ENCODE peak calls at places on chromosomes 2 and 18, in seven cellular contexts. D is endodermal cell, V is K562, N is cardiac muscle cell, Y is epithelial cell of proximal tubule, O is astrocyte of the spinal cord, Z is endothelial cell of umbilical vein. U is an unnamed sample.
A peak's percentile ranks its signal among the peaks of the same experiment; 100 is the strongest.

GRCh38 chr18:12639990-12640880 is 17.7 kb downstream of the SPIRE1 start:
- DNase-seq in D (no peak), V (peak; percentile 29), N (no peak), Y (peak; percentile 67), O (peak; percentile 70), Z (peak; percentile 82), U (peak; percentile 59)

GRCh38 chr2:150271952-150272351 is 215.5 kb downstream of the RND3 start:
- DNase-seq in D (no peak), V (no peak), N (no peak), Y (peak; percentile 40), O (peak; percentile 76), Z (no peak), U (peak; percentile 69)

GRCh38 chr18:35158728-35159443 is 81.9 kb upstream of the ZNF397 start:
- DNase-seq in D (no peak), V (no peak), N (no peak), Y (no peak), O (no peak), Z (no peak), U (no peak)

GRCh38 chr2:132991464-132992045 is 321.6 kb upstream of the LYPD1 start:
- DNase-seq in D (no peak), V (no peak), N (no peak), Y (no peak), O (no peak), Z (no peak), U (no peak)

GRCh38 chr18:31723998-31724711 is 36.5 kb downstream of the SLC25A52 start:
- DNase-seq in D (no peak), V (no peak), N (no peak), Y (no peak), O (peak; percentile 6), Z (no peak), U (no peak)

GRCh38 chr2:224884188-224884587 is 158.1 kb downstream of the DOCK10 start:
- DNase-seq in D (no peak), V (no peak), N (no peak), Y (peak; percentile 88), O (peak; percentile 51), Z (no peak), U (peak; percentile 80)

GRCh38 chr2:148554459-148555247 is 89.9 kb upstream of the EPC2 start:
- DNase-seq in D (peak; percentile 84), V (no peak), N (no peak), Y (no peak), O (no peak), Z (no peak), U (no peak)

GRCh38 chr2:190452433-190452832 is 44.3 kb downstream of the MFSD6 start:
- DNase-seq in D (no peak), V (no peak), N (no peak), Y (no peak), O (no peak), Z (no peak), U (no peak)

GRCh38 chr18:36547544-36547943 is 250.0 kb downstream of the FHOD3 start:
- DNase-seq in D (peak; percentile 58), V (no peak), N (no peak), Y (no peak), O (no peak), Z (no peak), U (no peak)

GRCh38 chr2:158015428-158016076 is 86.1 kb upstream of the UPP2 start:
- DNase-seq in D (no peak), V (no peak), N (no peak), Y (no peak), O (no peak), Z (no peak), U (no peak)

GRCh38 chr2:120470041-120470716 is 124.2 kb downstream of the INHBB start:
- DNase-seq in D (peak; percentile 36), V (no peak), N (no peak), Y (no peak), O (peak; percentile 81), Z (peak; percentile 49), U (peak; percentile 91)

GRCh38 chr2:8358179-8358578 is 323.7 kb upstream of the ID2 start:
- DNase-seq in D (no peak), V (no peak), N (no peak), Y (no peak), O (no peak), Z (no peak), U (no peak)

GRCh38 chr2:69056071-69056470 is 43.1 kb downstream of the ANTXR1 start:
- DNase-seq in D (no peak), V (no peak), N (no peak), Y (no peak), O (no peak), Z (no peak), U (no peak)

GRCh38 chr2:171406044-171406443 is 27.7 kb downstream of the METTL8 start:
- DNase-seq in D (no peak), V (no peak), N (no peak), Y (no peak), O (no peak), Z (no peak), U (no peak)

GRCh38 chr2:72193723-72194122 is 46.1 kb upstream of the CYP26B1 start:
- DNase-seq in D (no peak), V (no peak), N (no peak), Y (no peak), O (no peak), Z (no peak), U (no peak)

GRCh38 chr2:11746807-11747459 is 501 bp downstream of the LPIN1 start:
- DNase-seq in D (peak; percentile 81), V (peak; percentile 31), N (peak; percentile 73), Y (no peak), O (peak; percentile 41), Z (peak; percentile 51), U (no peak)

GRCh38 chr18:73352546-73352945 is 484.8 kb upstream of the NETO1 start:
- DNase-seq in D (no peak), V (no peak), N (no peak), Y (no peak), O (peak; percentile 39), Z (no peak), U (peak; percentile 76)

GRCh38 chr2:67824196-67824595 is 238.6 kb downstream of the C1D start:
- DNase-seq in D (no peak), V (no peak), N (no peak), Y (no peak), O (peak; percentile 71), Z (no peak), U (peak; percentile 45)

GRCh38 chr18:54720590-54720989 is 107.7 kb upstream of the RAB27B start:
- DNase-seq in D (no peak), V (no peak), N (no peak), Y (no peak), O (peak; percentile 52), Z (no peak), U (no peak)

GRCh38 chr2:168239281-168239680 is 8.1 kb downstream of the STK39 start:
- DNase-seq in D (no peak), V (no peak), N (no peak), Y (no peak), O (no peak), Z (no peak), U (no peak)

GRCh38 chr2:160014227-160014626 is 48.2 kb downstream of the PLA2R1 start:
- DNase-seq in D (no peak), V (no peak), N (no peak), Y (no peak), O (no peak), Z (no peak), U (no peak)

DNA sequence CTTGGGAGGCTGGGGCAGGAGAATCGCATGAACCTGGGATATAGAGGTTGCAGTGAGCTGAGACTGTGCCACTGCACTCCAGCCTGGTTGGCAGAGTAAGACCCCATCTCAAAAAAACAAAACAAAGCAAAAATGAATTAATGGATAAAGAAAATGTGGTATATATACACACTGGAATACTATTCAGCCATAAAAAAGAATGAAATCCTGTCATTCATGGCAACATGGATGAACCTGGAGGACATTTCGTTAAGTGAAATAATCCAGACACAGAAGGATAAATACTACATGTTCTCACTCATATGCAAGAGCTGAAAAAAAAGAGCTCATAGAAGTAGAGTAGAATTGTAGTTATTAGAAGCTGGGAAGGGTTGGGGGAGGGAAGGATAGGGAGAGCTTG is 80.8 kb downstream of the RAB31 start:
- DNase-seq in D (no peak), V (no peak), N (no peak), Y (no peak), O (no peak), Z (no peak), U (no peak)
- H3K4me3 ChIP-seq in D (no peak overlapping the region), V (no peak overlapping the region), N (no peak overlapping the region), Y (no peak overlapping the region), O (no peak overlapping the region), Z (no peak overlapping the region), U (no peak overlapping the region)

DNA sequence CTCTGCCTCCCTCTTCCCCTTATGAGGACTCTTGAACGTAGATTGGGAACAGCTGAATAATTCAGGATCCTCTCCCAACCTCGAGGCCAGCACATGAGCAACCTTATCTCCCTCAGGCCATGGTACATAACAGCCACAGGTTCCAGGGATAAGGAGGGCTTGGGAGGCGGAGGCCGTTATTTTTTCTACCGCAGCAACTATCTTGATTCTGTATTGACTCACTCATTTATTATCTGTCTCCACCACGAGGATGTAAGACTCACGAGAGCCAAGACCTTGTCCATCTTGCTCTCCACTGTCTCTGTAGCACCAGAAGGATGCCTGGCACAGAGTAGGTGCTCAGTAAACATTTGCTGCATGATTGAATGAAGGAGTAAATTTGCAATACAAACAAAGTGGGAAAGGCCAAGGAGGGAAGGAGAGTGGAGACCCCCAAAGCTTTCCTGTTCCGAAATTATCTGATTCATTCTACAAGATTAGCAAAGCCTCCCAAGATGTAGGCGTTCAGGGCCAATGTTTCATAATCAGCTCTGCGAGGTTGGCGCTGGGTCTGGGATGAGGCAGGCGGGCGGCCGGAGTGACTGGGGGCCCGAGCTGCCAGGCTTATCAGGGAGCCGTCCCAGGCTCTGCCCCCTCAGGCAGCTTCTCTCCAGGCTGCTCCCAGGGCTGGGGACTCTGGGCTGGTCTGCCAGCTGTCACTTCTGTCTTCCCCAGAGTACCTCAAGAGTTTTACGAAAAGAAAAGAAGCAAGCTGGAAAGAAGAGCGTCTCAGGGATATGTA is 31.6 kb downstream of the INPP5D start:
- DNase-seq in D (peak; percentile 26), V (peak; percentile 86), N (no peak), Y (no peak), O (no peak), Z (no peak), U (no peak)
- H3K4me3 ChIP-seq in D (no peak overlapping the region), V (no peak overlapping the region), N (no peak overlapping the region), Y (no peak overlapping the region), O (no peak overlapping the region), Z (no peak overlapping the region), U (no peak overlapping the region)

GRCh38 chr2:226426292-226426736 is 373.3 kb downstream of the IRS1 start:
- DNase-seq in D (no peak), V (no peak), N (no peak), Y (peak; percentile 56), O (peak; percentile 91), Z (no peak), U (peak; percentile 98)

GRCh38 chr2:226420646-226421045 is 379.0 kb downstream of the IRS1 start:
- DNase-seq in D (no peak), V (no peak), N (no peak), Y (no peak), O (no peak), Z (no peak), U (no peak)

GRCh38 chr2:226427538-226428307 is 371.9 kb downstream of the IRS1 start:
- DNase-seq in D (no peak), V (no peak), N (no peak), Y (peak; percentile 53), O (peak; percentile 95), Z (no peak), U (peak; percentile 86)

GRCh38 chr2:226424971-226425370 is 374.6 kb downstream of the IRS1 start:
- DNase-seq in D (peak; percentile 47), V (no peak), N (no peak), Y (no peak), O (no peak), Z (no peak), U (no peak)

GRCh38 chr2:226423498-226423960 is 376.1 kb downstream of the IRS1 start:
- DNase-seq in D (peak; percentile 58), V (no peak), N (no peak), Y (no peak), O (peak; percentile 42), Z (no peak), U (no peak)
- H3K4me3 ChIP-seq in D (peak overlapping the region; percentile 25), V (no peak overlapping the region), N (no peak overlapping the region), Y (no peak overlapping the region), O (no peak overlapping the region), Z (no peak overlapping the region), U (no peak overlapping the region)

GRCh38 chr2:240578488-240578887 is 8.0 kb upstream of the CAPN10 start:
- DNase-seq in D (no peak), V (no peak), N (no peak), Y (no peak), O (no peak), Z (no peak), U (no peak)
- H3K4me3 ChIP-seq in D (no peak overlapping the region), V (no peak overlapping the region), N (no peak overlapping the region), Y (no peak overlapping the region), O (no peak overlapping the region), Z (no peak overlapping the region), U (no peak overlapping the region)